ENCODE peak calls at places on chromosome 13, in four cellular contexts. I, P, U and N are unnamed samples.

GRCh38 chr13:112917056-112917664 is 51.9 kb upstream of the MCF2L start:
- DNase-seq in I (no peak), P (no peak), U (no peak), N (no peak)

GRCh38 chr13:37679043-37679442 is 80.5 kb upstream of the POSTN start:
- DNase-seq in I (no peak), P (no peak), U (no peak), N (no peak)

GRCh38 chr13:105603283-105603682 is 932.2 kb downstream of the EFNB2 start:
- DNase-seq in I (no peak), P (no peak), U (no peak), N (no peak)

GRCh38 chr13:29752175-29752574 is 98.2 kb downstream of the UBL3 start:
- DNase-seq in I (no peak), P (no peak), U (no peak), N (no peak)

GRCh38 chr13:100818706-100819105 is 144.1 kb upstream of the TMTC4 start:
- DNase-seq in I (no peak), P (no peak), U (no peak), N (no peak)

GRCh38 chr13:18998389-18998788 is 183.2 kb downstream of the TUBA3C start:
- DNase-seq in I (no peak), P (no peak), U (no peak), N (no peak)

GRCh38 chr13:49563513-49563912 is 21.8 kb downstream of the RCBTB1 start:
- DNase-seq in I (no peak), P (no peak), U (no peak), N (no peak)

GRCh38 chr13:65653548-65654078 is 1576.5 kb downstream of the PCDH9 start:
- DNase-seq in I (no peak), P (no peak), U (no peak), N (no peak)

GRCh38 chr13:112891477-112892401 is 77.3 kb upstream of the MCF2L start:
- DNase-seq in I (no peak), P (no peak), U (no peak), N (no peak)

GRCh38 chr13:45447050-45447661 is 17.6 kb upstream of the COG3 start:
- DNase-seq in I (no peak), P (peak), U (no peak), N (no peak)

GRCh38 chr13:29713841-29714240 is 118.4 kb upstream of the SLC7A1 start:
- DNase-seq in I (peak), P (no peak), U (peak), N (no peak)

GRCh38 chr13:99280166-99280565 is 22.0 kb upstream of the GPR18 start:
- DNase-seq in I (no peak), P (no peak), U (no peak), N (no peak)

GRCh38 chr13:107680115-107680514 is 535.2 kb downstream of the LIG4 start:
- DNase-seq in I (no peak), P (no peak), U (no peak), N (no peak)

GRCh38 chr13:81677857-81678256 is 1336.9 kb upstream of the SPRY2 start:
- DNase-seq in I (no peak), P (no peak), U (no peak), N (no peak)

GRCh38 chr13:108495686-108496363 is 133.6 kb upstream of the MYO16 start:
- DNase-seq in I (peak), P (no peak), U (peak), N (no peak)

GRCh38 chr13:30877335-30877734 is 28.7 kb upstream of the MEDAG start:
- DNase-seq in I (no peak), P (no peak), U (no peak), N (no peak)

GRCh38 chr13:75417006-75417384 is 65.0 kb downstream of the TBC1D4 start:
- DNase-seq in I (no peak), P (no peak), U (no peak), N (no peak)

GRCh38 chr13:110138009-110138699 is 168.8 kb downstream of the COL4A1 start:
- DNase-seq in I (peak), P (peak), U (peak), N (peak)

GRCh38 chr13:111911141-111911720 is 155.7 kb upstream of the SOX1 start:
- DNase-seq in I (no peak), P (no peak), U (no peak), N (no peak)

GRCh38 chr13:26806891-26807290 is 46.3 kb upstream of the GPR12 start:
- DNase-seq in I (no peak), P (no peak), U (no peak), N (no peak)

GRCh38 chr13:49292742-49293498 is 45.2 kb downstream of the CDADC1 start:
- DNase-seq in I (no peak), P (no peak), U (peak), N (no peak)

GRCh38 chr13:65265988-65266387 is 1964.1 kb downstream of the PCDH9 start:
- DNase-seq in I (no peak), P (no peak), U (no peak), N (no peak)

GRCh38 chr13:100423375-100423774 is 165.2 kb downstream of the GGACT start:
- DNase-seq in I (no peak), P (no peak), U (no peak), N (no peak)

GRCh38 chr13:41547253-41548000 is 90.1 kb downstream of the RGCC start:
- DNase-seq in I (no peak), P (peak), U (no peak), N (no peak)

GRCh38 chr13:59776924-59777690 is 386.6 kb downstream of the DIAPH3 start:
- DNase-seq in I (no peak), P (no peak), U (no peak), N (peak)

GRCh38 chr13:37446503-37446902 is 152.1 kb downstream of the POSTN start:
- DNase-seq in I (no peak), P (no peak), U (no peak), N (no peak)

DNA sequence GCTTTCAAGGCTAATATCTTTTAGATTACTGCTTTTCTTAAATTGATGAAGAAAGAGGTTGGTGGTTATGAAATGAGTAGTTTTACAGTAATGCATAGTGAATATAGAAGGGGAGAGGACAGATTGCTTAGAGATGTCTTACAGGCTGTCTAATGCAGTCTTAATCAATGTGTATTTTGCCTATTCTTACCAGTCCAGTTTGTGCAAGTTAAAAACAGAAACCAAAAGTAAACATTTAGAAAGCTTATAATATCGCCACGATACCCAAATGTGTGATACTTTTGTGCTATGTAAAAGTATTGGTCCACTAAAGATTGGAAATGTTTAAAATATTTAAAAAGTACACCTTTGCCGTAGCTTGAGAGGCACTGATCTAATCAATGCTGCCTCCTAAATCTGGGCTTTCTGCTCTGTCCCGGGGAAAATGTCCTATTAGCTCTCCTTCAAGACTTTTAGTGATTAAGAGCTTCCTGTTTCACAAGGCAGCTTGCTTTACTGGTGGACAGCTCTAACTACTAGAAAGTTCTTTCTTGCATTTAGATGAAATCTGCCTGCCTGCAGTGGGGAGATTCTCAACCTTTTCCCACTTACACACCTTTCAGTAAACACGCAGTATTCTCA is 64.7 kb downstream of the DNAJC15 start:
- DNase-seq in I (no peak), P (no peak), U (no peak), N (no peak)
- TF ChIP-seq KDM1A in I (no peak), P (no peak), U (no peak), N (no peak)

GRCh38 chr13:67740871-67741475 is 510.8 kb upstream of the PCDH9 start:
- DNase-seq in I (no peak), P (no peak), U (no peak), N (no peak)

GRCh38 chr13:67742478-67742877 is 512.3 kb upstream of the PCDH9 start:
- DNase-seq in I (no peak), P (no peak), U (no peak), N (no peak)

GRCh38 chr13:67735651-67736050 is 505.5 kb upstream of the PCDH9 start:
- DNase-seq in I (no peak), P (no peak), U (no peak), N (no peak)

DNA sequence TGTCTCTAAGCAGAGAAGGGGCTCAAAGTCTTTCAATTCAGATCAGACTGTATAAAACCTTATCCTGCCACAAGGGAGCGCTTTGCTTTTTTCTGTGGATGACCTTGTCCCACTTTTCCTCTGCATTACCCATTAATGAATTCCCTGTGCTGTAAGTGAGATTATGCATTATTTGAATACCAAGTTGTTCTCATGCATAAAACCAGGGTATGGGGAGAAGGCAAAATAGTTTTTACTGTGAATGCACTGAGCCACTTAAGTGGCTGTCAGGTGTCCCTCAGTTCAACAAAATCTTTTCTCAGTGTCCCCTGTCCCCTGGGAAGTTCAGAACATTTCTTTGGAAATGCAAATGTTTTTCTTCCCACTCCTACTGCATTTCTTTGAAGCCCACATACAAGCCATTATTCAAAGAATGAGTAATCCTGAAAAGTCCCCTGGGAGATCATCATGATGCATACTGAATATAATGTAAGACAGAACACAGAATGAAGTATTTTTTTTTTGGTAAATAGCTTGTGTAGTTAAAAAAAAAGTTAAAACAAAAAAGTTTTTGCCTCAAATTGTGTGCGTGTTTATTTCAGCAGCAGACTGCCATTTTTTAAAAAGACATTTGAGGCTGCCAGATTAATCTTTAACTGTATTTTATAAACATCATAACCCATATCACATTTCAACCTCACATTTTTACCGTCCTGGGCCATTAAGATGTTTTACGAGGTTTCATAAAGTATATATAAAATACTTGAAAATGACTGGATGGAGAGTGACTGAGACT is 506.7 kb upstream of the PCDH9 start:
- DNase-seq in I (peak), P (peak), U (peak), N (no peak)
- TF ChIP-seq MYC in I (no peak), P (no peak), U (no peak), N (no peak)

GRCh38 chr13:36432106-36432544 is at the start of gene CCNA1:
- DNase-seq in I (peak), P (no peak), U (peak), N (no peak)

GRCh38 chr13:36436811-36437210 is 4.5 kb downstream of the CCNA1 start:
- DNase-seq in I (no peak), P (no peak), U (no peak), N (no peak)

GRCh38 chr13:36430247-36431203 is 1.8 kb upstream of the CCNA1 start:
- DNase-seq in I (no peak), P (no peak), U (no peak), N (no peak)

GRCh38 chr13:36428083-36428482 is 4.2 kb upstream of the CCNA1 start:
- DNase-seq in I (peak), P (no peak), U (no peak), N (no peak)

GRCh38 chr13:36431204-36432105 is 840 bp upstream of the CCNA1 start:
- DNase-seq in I (no peak), P (no peak), U (no peak), N (no peak)
- TF ChIP-seq KDM1A in I (no peak), P (no peak), U (no peak), N (no peak)

DNA sequence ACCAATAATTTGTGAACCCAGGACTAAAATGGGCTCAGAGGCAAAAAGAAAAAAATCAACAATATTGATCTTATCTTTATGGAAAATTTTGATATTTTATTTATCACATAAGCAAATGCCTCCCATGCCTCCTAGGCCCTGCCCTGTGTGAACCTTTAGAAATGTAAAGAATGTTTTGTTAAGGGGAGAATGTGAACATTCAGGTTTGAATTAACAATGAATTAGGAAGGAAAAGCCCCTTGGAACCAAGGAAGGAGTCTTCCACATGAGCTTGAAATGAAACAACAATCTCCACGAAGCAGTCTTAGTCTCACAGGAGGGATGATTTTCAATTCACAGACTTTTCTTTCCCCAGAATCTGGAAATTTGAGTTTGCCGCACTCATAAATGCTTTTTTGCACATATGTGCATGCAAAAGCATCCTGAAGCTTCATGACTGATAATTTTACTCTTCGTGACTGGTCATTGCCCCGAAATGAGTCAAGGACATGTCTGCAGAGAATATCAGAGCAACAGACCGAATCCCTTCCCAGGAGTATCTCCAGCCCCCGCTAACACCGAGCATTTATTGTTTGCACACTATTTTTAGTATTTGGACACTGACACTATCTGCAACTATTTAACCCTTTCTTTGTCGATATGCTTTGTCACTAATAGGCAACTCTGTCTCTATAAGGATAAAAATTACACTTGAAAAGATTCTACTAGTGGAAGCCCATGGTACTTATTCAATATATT is 135.2 kb downstream of the DCT start:
- DNase-seq in I (no peak), P (peak), U (no peak), N (no peak)
- TF ChIP-seq MYC in I (no peak), P (no peak), U (no peak), N (no peak)

DNA sequence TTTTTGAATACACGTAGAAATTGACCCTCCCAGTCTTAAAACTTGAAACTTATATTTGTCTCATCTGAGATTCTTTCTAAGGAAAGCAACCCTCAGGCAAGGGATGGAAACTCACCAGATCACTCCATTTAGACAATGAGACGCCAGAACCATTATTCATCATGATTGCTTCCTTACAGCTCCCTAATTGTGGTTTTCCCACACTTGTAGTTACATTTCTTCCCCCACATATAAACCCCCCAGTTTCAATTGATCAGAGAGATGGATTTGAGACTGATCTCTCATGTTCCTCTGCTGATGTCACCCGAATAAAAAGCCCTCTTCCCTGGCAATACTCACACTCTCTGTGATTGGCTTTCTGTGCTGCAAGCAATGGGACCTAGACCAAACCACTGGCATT is 197.9 kb upstream of the STARD13 start:
- DNase-seq in I (no peak), P (no peak), U (no peak), N (no peak)
- TF ChIP-seq KDM1A in I (no peak), P (no peak), U (no peak), N (no peak)